ENCODE peak calls at places on chromosomes 11 and 22, in eight cellular contexts. A, R, F, X, I, M, Q and T are unnamed samples.

GRCh38 chr11:117256573-117256972 is 24.1 kb downstream of the RNF214 start:
- DNase-seq in A (peak; percentile 74), R (no peak), F (no peak), X (no peak), I (no peak), M (no peak), Q (no peak), T (no peak)

GRCh38 chr11:73201249-73201648 is 16.8 kb upstream of the P2RY2 start:
- DNase-seq in A (no peak), R (peak; percentile 84), F (no peak), X (no peak), I (no peak), M (no peak), Q (no peak), T (peak; percentile 56)

GRCh38 chr11:111305403-111305802 is 7.1 kb downstream of the POU2AF3 start:
- DNase-seq in A (no peak), R (no peak), F (no peak), X (no peak), I (no peak), M (no peak), Q (no peak), T (no peak)

GRCh38 chr11:87583931-87584330 is 546.2 kb downstream of the TMEM135 start:
- DNase-seq in A (no peak), R (no peak), F (no peak), X (no peak), I (no peak), M (no peak), Q (no peak), T (no peak)

GRCh38 chr11:93505703-93506102 is 37.5 kb downstream of the SMCO4 start:
- DNase-seq in A (no peak), R (no peak), F (no peak), X (no peak), I (no peak), M (no peak), Q (no peak), T (no peak)

GRCh38 chr11:107331728-107332127 is 125.9 kb downstream of the CWF19L2 start:
- DNase-seq in A (no peak), R (no peak), F (no peak), X (no peak), I (no peak), M (no peak), Q (no peak), T (no peak)

GRCh38 chr11:70573701-70574151 is 175.4 kb downstream of the CTTN start:
- DNase-seq in A (no peak), R (peak; percentile 53), F (no peak), X (no peak), I (no peak), M (no peak), Q (no peak), T (peak; percentile 47)

GRCh38 chr11:68383976-68384501 is 71.6 kb downstream of the LRP5 start:
- DNase-seq in A (peak; percentile 68), R (no peak), F (peak; percentile 24), X (peak; percentile 72), I (peak; percentile 79), M (peak; percentile 72), Q (peak; percentile 82), T (no peak)

GRCh38 chr11:100080401-100080800 is 606.7 kb upstream of the ARHGAP42 start:
- DNase-seq in A (no peak), R (no peak), F (no peak), X (peak; percentile 5), I (no peak), M (no peak), Q (no peak), T (no peak)

GRCh38 chr22:22834204-22834603 is 53.4 kb upstream of the IGLL5 start:
- DNase-seq in A (no peak), R (no peak), F (no peak), X (no peak), I (no peak), M (no peak), Q (no peak), T (no peak)
- H3K36me3 ChIP-seq in A (no peaks in the 10 kb centered on the region), R (no peaks in the 10 kb centered on the region), F (no peaks in the 10 kb centered on the region), X (no peaks in the 10 kb centered on the region), I (no peaks in the 10 kb centered on the region), M (no peaks in the 10 kb centered on the region), Q (no peaks in the 10 kb centered on the region), T (no peaks in the 10 kb centered on the region)

GRCh38 chr22:17101475-17102296 is 16.9 kb downstream of the IL17RA start:
- DNase-seq in A (no peak), R (peak; percentile 78), F (no peak), X (no peak), I (no peak), M (no peak), Q (no peak), T (no peak)
- H3K36me3 ChIP-seq in A (no peaks in the 10 kb centered on the region), R (peaks cover 88% of the 10 kb centered on the region), F (peaks cover 25% of the 10 kb centered on the region), X (no peaks in the 10 kb centered on the region), I (no peaks in the 10 kb centered on the region), M (peaks cover 28% of the 10 kb centered on the region), Q (peaks cover 90% of the 10 kb centered on the region), T (peaks cover 93% of the 10 kb centered on the region)

GRCh38 chr11:44674809-44675208 is 52.0 kb upstream of the TSPAN18 start:
- DNase-seq in A (no peak), R (no peak), F (no peak), X (no peak), I (no peak), M (no peak), Q (no peak), T (no peak)

GRCh38 chr11:44671234-44671633 is 55.5 kb upstream of the TSPAN18 start:
- DNase-seq in A (no peak), R (no peak), F (no peak), X (no peak), I (no peak), M (no peak), Q (no peak), T (no peak)

GRCh38 chr11:44670814-44671213 is 55.9 kb upstream of the TSPAN18 start:
- DNase-seq in A (no peak), R (no peak), F (no peak), X (no peak), I (no peak), M (no peak), Q (no peak), T (no peak)

GRCh38 chr11:44673691-44674090 is 53.1 kb upstream of the TSPAN18 start:
- DNase-seq in A (no peak), R (no peak), F (no peak), X (no peak), I (no peak), M (no peak), Q (no peak), T (no peak)

GRCh38 chr11:44675906-44676305 is 50.9 kb upstream of the TSPAN18 start:
- DNase-seq in A (no peak), R (no peak), F (no peak), X (no peak), I (no peak), M (no peak), Q (no peak), T (no peak)
- H3K36me3 ChIP-seq in A (no peaks in the 10 kb centered on the region), R (no peaks in the 10 kb centered on the region), F (no peaks in the 10 kb centered on the region), X (no peaks in the 10 kb centered on the region), I (no peaks in the 10 kb centered on the region), M (no peaks in the 10 kb centered on the region), Q (no peaks in the 10 kb centered on the region), T (no peaks in the 10 kb centered on the region)

GRCh38 chr11:65415499-65416340 is 6.9 kb upstream of the NEAT1 start:
- DNase-seq in A (no peak), R (peak; percentile 66), F (no peak), X (peak; percentile 21), I (no peak), M (no peak), Q (no peak), T (peak; percentile 75)

GRCh38 chr11:65414776-65415498 is 7.7 kb upstream of the NEAT1 start:
- DNase-seq in A (no peak), R (peak; percentile 41), F (no peak), X (no peak), I (no peak), M (no peak), Q (peak; percentile 4), T (peak; percentile 64)

GRCh38 chr11:65410936-65411680 is 11.5 kb upstream of the NEAT1 start:
- DNase-seq in A (no peak), R (peak; percentile 55), F (no peak), X (no peak), I (no peak), M (no peak), Q (no peak), T (peak; percentile 77)

GRCh38 chr11:65412271-65413076 is 10.1 kb upstream of the NEAT1 start:
- DNase-seq in A (no peak), R (peak; percentile 55), F (no peak), X (no peak), I (no peak), M (no peak), Q (no peak), T (peak; percentile 56)

DNA sequence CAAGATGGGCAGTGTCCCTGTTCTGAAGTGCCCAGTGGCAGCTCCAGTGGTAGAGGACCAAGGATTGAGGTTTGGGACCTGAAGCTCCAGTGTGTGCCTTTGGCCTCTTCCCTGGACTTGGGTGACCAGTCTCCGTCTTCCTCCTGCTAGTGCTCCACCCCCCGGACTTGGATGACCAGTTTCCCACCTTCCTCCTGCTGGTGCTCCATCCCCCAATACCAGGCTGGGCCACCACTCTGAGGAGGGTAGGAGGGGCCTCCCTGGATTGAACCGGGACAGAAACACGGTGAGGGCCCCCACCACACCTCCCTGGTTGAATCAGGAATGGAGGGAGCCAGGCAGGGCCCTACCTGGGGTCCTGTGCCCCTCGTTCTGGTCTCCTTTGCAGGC is 10.9 kb upstream of the NEAT1 start:
- DNase-seq in A (no peak), R (no peak), F (no peak), X (no peak), I (no peak), M (no peak), Q (no peak), T (peak; percentile 71)
- H3K36me3 ChIP-seq in A (peaks cover 15% of the 10 kb centered on the region), R (peaks cover 50% of the 10 kb centered on the region), F (no peaks in the 10 kb centered on the region), X (no peaks in the 10 kb centered on the region), I (peaks cover 12% of the 10 kb centered on the region), M (peaks cover 8% of the 10 kb centered on the region), Q (peaks cover 66% of the 10 kb centered on the region), T (peaks cover 61% of the 10 kb centered on the region)

DNA sequence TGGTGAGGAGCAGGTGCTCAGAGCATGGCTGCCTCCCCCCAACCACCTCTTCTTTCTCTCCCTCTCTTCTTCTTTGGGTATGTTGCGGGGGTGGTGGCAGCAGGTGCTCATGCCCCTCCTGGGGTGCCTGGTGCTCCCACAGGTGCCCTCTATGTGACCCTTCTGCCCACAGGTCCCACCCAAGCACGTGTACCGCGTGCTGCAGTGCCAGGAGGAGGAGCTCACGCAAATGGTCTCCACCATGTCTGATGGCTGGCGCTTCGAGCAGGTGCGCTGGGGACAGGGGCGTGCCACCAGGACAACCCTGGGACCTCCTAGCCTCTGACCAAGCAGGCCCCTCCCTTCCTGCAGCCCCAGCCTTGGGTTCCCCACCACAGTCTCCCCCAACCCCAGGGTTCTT is 5.7 kb downstream of the KCTD17 start:
- DNase-seq in A (no peak), R (no peak), F (no peak), X (no peak), I (no peak), M (no peak), Q (no peak), T (no peak)
- H3K36me3 ChIP-seq in A (no peaks in the 10 kb centered on the region), R (peaks cover 20% of the 10 kb centered on the region), F (no peaks in the 10 kb centered on the region), X (no peaks in the 10 kb centered on the region), I (no peaks in the 10 kb centered on the region), M (no peaks in the 10 kb centered on the region), Q (peaks cover 21% of the 10 kb centered on the region), T (peaks cover 56% of the 10 kb centered on the region)

DNA sequence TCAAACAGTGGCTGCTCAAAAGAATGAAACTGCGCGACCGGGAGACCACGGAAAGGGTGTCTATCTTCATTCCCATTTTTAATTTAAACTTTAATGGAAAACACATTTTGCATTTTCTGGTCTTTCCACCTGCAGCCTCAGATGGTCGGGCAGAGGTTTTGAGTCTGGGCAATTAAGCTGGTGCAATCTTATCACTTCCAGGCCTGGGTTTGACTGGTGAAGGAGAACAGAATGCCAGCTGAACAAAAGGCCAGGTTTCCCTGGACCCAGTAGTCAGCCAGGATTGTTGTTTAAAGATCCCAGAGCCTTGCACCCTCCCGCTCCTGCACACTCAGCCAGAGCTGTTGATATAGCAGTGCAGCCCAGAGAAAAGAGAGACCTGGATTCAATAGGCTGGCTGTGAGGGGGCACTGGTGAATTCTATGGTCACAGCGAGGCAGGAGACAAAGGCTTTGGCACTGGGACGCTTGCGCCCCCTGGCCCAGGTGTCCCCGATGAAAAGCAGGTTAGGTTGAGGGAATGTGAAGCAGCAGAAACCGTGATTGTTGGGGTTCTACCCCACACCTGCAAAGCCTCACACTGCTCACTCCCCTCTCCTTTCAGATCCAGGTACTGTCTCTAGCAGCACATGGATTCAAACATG is 83.6 kb downstream of the FLI1 start:
- DNase-seq in A (no peak), R (no peak), F (no peak), X (peak; percentile 34), I (no peak), M (no peak), Q (no peak), T (no peak)
- H3K36me3 ChIP-seq in A (no peaks in the 10 kb centered on the region), R (peaks cover 66% of the 10 kb centered on the region), F (no peaks in the 10 kb centered on the region), X (no peaks in the 10 kb centered on the region), I (no peaks in the 10 kb centered on the region), M (peaks cover 37% of the 10 kb centered on the region), Q (peaks cover 6% of the 10 kb centered on the region), T (peaks cover 6% of the 10 kb centered on the region)